ENCODE peak calls at places on chromosomes 5 and 9, in four cellular contexts. C is Peyer's patch; O is HCT116; X is effector memory CD4-positive, alpha-beta T cell. Q is an unnamed sample. For H3K9me3 and H3K36me3, the result is how much of the 10 kb centered on the place peaks cover.

GRCh38 chr9:94554439-94555331 is at the start of gene PCAT7:
- DNase-seq in X (peak), C (no peak), O (peak), Q (peak)

GRCh38 chr5:2188137-2188536 is 305.4 kb upstream of the IRX4 start:
- DNase-seq in C (no peak), O (no peak), X (no peak), Q (no peak)

GRCh38 chr5:79143684-79144379 is 32.2 kb downstream of the BHMT start:
- DNase-seq in O (peak), C (no peak), X (no peak), Q (no peak)

GRCh38 chr9:127612993-127613954 is 1.2 kb downstream of the STXBP1 start:
- DNase-seq in O (no peak), C (peak), X (peak), Q (peak)

GRCh38 chr5:144249755-144250464 is 79.2 kb downstream of the KCTD16 start:
- DNase-seq in C (no peak), X (no peak), O (no peak), Q (no peak)

GRCh38 chr5:40776658-40776977 is 20.9 kb upstream of the TTC33 start:
- DNase-seq in O (no peak), X (no peak), C (no peak), Q (no peak)

GRCh38 chr5:176541338-176542134 is 4.3 kb upstream of the RNF44 start:
- DNase-seq in X (peak), C (peak), O (no peak), Q (peak)

GRCh38 chr9:21252727-21253547 is 13.1 kb upstream of the IFNA14 start:
- DNase-seq in C (no peak), O (peak), X (no peak), Q (peak)

GRCh38 chr9:136466155-136466541 is 16.7 kb downstream of the SEC16A start:
- DNase-seq in X (no peak), C (no peak), O (no peak), Q (no peak)

GRCh38 chr5:179765400-179765799 is 28.4 kb upstream of the LTC4S start:
- DNase-seq in X (no peak), O (no peak), C (no peak), Q (no peak)

GRCh38 chr9:101737165-101737704 is 1.2 kb downstream of the GRIN3A start:
- DNase-seq in C (no peak), O (no peak), X (no peak), Q (no peak)

GRCh38 chr9:98074119-98074990 is 17.8 kb downstream of the NANS start:
- DNase-seq in C (peak), X (peak), O (no peak), Q (peak)

GRCh38 chr5:10607666-10608442 is 44.0 kb downstream of the ANKRD33B start:
- DNase-seq in O (no peak), C (peak), X (no peak), Q (no peak)

GRCh38 chr5:127294829-127295228 is 4.2 kb downstream of the MEGF10 start:
- DNase-seq in X (no peak), O (no peak), C (no peak), Q (no peak)

GRCh38 chr9:19965336-19965735 is 176.5 kb upstream of the SLC24A2 start:
- DNase-seq in O (no peak), C (no peak), X (no peak), Q (no peak)

GRCh38 chr5:179298181-179298993 is 46.9 kb downstream of the ADAMTS2 start:
- DNase-seq in C (no peak), O (no peak), X (no peak), Q (no peak)

GRCh38 chr5:41143124-41143523 is 70.2 kb downstream of the C6 start:
- DNase-seq in C (no peak), O (no peak), X (no peak), Q (no peak)

GRCh38 chr5:179923422-179923821 is 15.7 kb upstream of the TBC1D9B start:
- DNase-seq in X (no peak), O (no peak), C (no peak), Q (no peak)

GRCh38 chr9:90142580-90142979 is 500.0 kb downstream of the DIRAS2 start:
- DNase-seq in O (peak), X (peak), C (peak), Q (no peak)

GRCh38 chr5:111722016-111722591 is 34.9 kb downstream of the NREP start:
- DNase-seq in X (no peak), O (no peak), C (no peak), Q (no peak)

GRCh38 chr5:133147815-133148634 is 96.2 kb downstream of the HSPA4 start:
- DNase-seq in O (no peak), C (no peak), X (no peak), Q (no peak)

GRCh38 chr9:18438300-18438925 is 35.5 kb upstream of the ADAMTSL1 start:
- DNase-seq in O (no peak), C (no peak), X (no peak), Q (no peak)

GRCh38 chr5:103218164-103218563 is 40.4 kb upstream of the MACIR start:
- DNase-seq in C (no peak), O (no peak), X (no peak), Q (no peak)

GRCh38 chr5:172774561-172775271 is 3.7 kb upstream of the DUSP1 start:
- DNase-seq in O (no peak), C (no peak), X (no peak), Q (no peak)

GRCh38 chr9:135525241-135526088 is 4.2 kb downstream of the LCN1 start:
- DNase-seq in X (no peak), C (no peak), O (no peak), Q (no peak)

GRCh38 chr5:173989432-173990082 is 587 bp downstream of the C5orf47 start:
- DNase-seq in C (no peak), X (no peak), O (no peak), Q (no peak)

GRCh38 chr9:13688990-13689600 is 409.6 kb upstream of the MPDZ start:
- DNase-seq in O (no peak), X (no peak), C (no peak), Q (no peak)

GRCh38 chr9:84940294-84940693 is 270.8 kb downstream of the NTRK2 start:
- DNase-seq in O (no peak), C (no peak), X (no peak), Q (no peak)

GRCh38 chr5:52989025-52989780 is at the start of gene ITGA2:
- DNase-seq in C (no peak), O (peak), X (peak), Q (peak)

GRCh38 chr9:116027096-116027495 is 126.5 kb upstream of the PAPPA start:
- DNase-seq in X (no peak), O (no peak), C (no peak), Q (no peak)

GRCh38 chr9:120872775-120873502 is 4.0 kb downstream of the PHF19 start:
- DNase-seq in C (no peak), X (no peak), O (no peak), Q (no peak)
- H3K27ac ChIP-seq in C (peak), X (peak), O (peak), Q (peak)

DNA sequence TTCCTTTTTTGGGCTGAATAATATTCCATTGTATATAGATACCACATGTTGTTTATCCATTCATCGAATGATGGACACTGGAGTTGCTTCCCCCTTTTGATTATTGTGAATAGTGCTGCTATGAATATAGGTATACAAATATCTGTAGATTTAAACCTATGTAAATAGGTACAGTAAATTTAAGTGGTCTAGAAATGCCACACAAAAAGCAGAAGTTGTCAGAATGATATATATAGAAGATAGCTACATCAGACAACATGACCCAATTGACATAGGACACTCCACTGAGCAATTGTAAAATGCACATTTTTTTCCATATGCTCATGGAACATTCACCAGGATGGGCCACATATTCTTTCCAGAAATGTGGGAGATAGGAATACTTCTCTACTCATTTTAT is 77.6 kb downstream of the SMIM15 start:
- DNase-seq in C (no peak), O (no peak), X (no peak), Q (no peak)
- H3K9me3 ChIP-seq in C (under half), O (under half), X (under half), Q (under half)

GRCh38 chr9:131188986-131189385 is 63.6 kb downstream of the NUP214 start:
- DNase-seq in C (no peak), O (no peak), X (no peak), Q (no peak)
- H3K36me3 ChIP-seq in C (half or more), O (under half), X (half or more), Q (under half)

GRCh38 chr9:3939820-3940219 is 360.0 kb downstream of the GLIS3 start:
- DNase-seq in C (no peak), O (no peak), X (no peak), Q (no peak)

GRCh38 chr9:3941758-3942157 is 358.1 kb downstream of the GLIS3 start:
- DNase-seq in X (no peak), O (no peak), C (no peak), Q (no peak)

GRCh38 chr9:3936520-3937235 is 363.2 kb downstream of the GLIS3 start:
- DNase-seq in X (no peak), O (no peak), C (no peak), Q (no peak)

GRCh38 chr9:3946840-3947239 is 353.0 kb downstream of the GLIS3 start:
- DNase-seq in X (no peak), C (no peak), O (no peak), Q (no peak)

GRCh38 chr9:3942351-3942750 is 357.5 kb downstream of the GLIS3 start:
- DNase-seq in O (no peak), X (no peak), C (no peak), Q (no peak)
- H3K27ac ChIP-seq in O (no peak), X (no peak), C (no peak), Q (no peak)

DNA sequence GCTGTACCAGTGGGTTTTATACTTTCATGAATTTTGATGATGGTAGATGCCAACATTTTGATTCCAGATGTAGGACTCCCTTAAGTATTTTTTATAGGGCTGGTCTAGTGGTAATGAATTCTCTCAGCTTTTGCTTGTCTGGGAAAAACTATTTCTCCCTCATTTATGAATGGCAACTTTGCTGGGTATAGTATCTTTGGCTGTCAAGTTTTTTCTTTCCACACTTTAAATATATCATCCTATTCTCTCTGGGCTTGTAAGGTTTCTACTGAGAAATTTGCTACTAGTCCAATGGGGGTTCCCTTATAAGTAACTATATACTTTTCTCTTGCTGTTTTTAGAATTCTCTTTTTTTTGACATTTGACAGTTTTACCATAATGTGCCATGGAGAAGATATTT is 629.3 kb downstream of the NR2F1-AS1 start:
- DNase-seq in O (no peak), C (no peak), X (no peak), Q (no peak)
- H3K9me3 ChIP-seq in O (under half), C (under half), X (under half), Q (under half)

GRCh38 chr9:92064711-92065110 is 50.5 kb downstream of the SPTLC1 start:
- DNase-seq in X (no peak), O (no peak), C (no peak), Q (no peak)
- H3K36me3 ChIP-seq in X (under half), O (half or more), C (half or more), Q (under half)

Q was measured in CD4-positive, alpha-beta memory T cell.